ENCODE peak calls at places on chromosome 4, in five cellular contexts. W is right atrium auricular region, O is uterus, Z is hepatocyte, X is breast epithelium. P is an unnamed sample.

GRCh38 chr4:156560701-156561100 is 410.9 kb downstream of the PDGFC start:
- DNase-seq in W (no peak), Z (no peak), X (no peak), O (no peak), P (no peak)

GRCh38 chr4:107747748-107748486 is 27.9 kb upstream of the PAPSS1 start:
- DNase-seq in X (no peak), W (no peak), O (no peak), Z (no peak), P (no peak)

GRCh38 chr4:131526686-131527085 is 1622.4 kb upstream of the PCDH10 start:
- DNase-seq in Z (no peak), O (no peak), W (no peak), X (no peak), P (no peak)

GRCh38 chr4:97475621-97476020 is 667.7 kb downstream of the STPG2 start:
- DNase-seq in Z (no peak), W (no peak), O (no peak), X (no peak), P (no peak)

GRCh38 chr4:16607693-16608092 is 290.8 kb downstream of the LDB2 start:
- DNase-seq in W (no peak), X (no peak), O (no peak), Z (no peak), P (no peak)

GRCh38 chr4:57490520-57490919 is 380.3 kb upstream of the IGFBP7 start:
- DNase-seq in W (no peak), X (peak; percentile 65), O (no peak), Z (no peak), P (no peak)

GRCh38 chr4:128954941-128955340 is 138.4 kb downstream of the SCLT1 start:
- DNase-seq in Z (no peak), W (no peak), X (no peak), O (no peak), P (no peak)

GRCh38 chr4:108762559-108763225 is at the start of gene ETNPPL:
- DNase-seq in O (no peak), W (no peak), X (no peak), Z (peak; percentile 47), P (no peak)

GRCh38 chr4:732480-732879 is 26.8 kb downstream of the PCGF3 start:
- DNase-seq in O (no peak), X (no peak), W (no peak), Z (no peak), P (no peak)

GRCh38 chr4:21507439-21507838 is 441.1 kb downstream of the KCNIP4 start:
- DNase-seq in O (no peak), X (no peak), Z (no peak), W (no peak), P (peak; percentile 3)

GRCh38 chr4:139919513-139919912 is 234.5 kb downstream of the MAML3 start:
- DNase-seq in O (no peak), W (no peak), Z (no peak), X (no peak), P (no peak)

GRCh38 chr4:142563682-142564291 is 282.3 kb downstream of the INPP4B start:
- DNase-seq in W (no peak), Z (peak; percentile 34), O (no peak), X (no peak), P (peak; percentile 10)

GRCh38 chr4:39528056-39528465 is 822 bp upstream of the UGDH start:
- DNase-seq in X (peak; percentile 76), W (peak; percentile 90), Z (no peak), O (peak; percentile 83), P (peak; percentile 77)

GRCh38 chr4:40763228-40763716 is 13.5 kb downstream of the NSUN7 start:
- DNase-seq in X (no peak), W (no peak), Z (no peak), O (no peak), P (no peak)

GRCh38 chr4:66575024-66575696 is 904.9 kb upstream of the EPHA5 start:
- DNase-seq in Z (peak; percentile 84), X (no peak), W (no peak), O (no peak), P (peak; percentile 88)

GRCh38 chr4:23036921-23037495 is 344.3 kb downstream of the GBA3 start:
- DNase-seq in Z (no peak), W (no peak), O (no peak), X (no peak), P (no peak)

GRCh38 chr4:159009521-159009920 is 93.4 kb upstream of the RAPGEF2 start:
- DNase-seq in Z (no peak), O (no peak), X (no peak), W (no peak), P (no peak)

GRCh38 chr4:100169796-100170485 is 20.3 kb downstream of the DDIT4L start:
- DNase-seq in X (no peak), O (no peak), Z (peak; percentile 11), W (no peak), P (no peak)

GRCh38 chr4:186693159-186693815 is 30.4 kb downstream of the FAT1 start:
- DNase-seq in W (peak; percentile 85), X (no peak), O (no peak), Z (no peak), P (peak; percentile 91)

GRCh38 chr4:818106-818921 is 7.6 kb downstream of the CPLX1 start:
- DNase-seq in Z (no peak), O (no peak), X (no peak), W (no peak), P (no peak)

GRCh38 chr4:21304061-21304541 is 603.8 kb downstream of the PACRGL start:
- DNase-seq in W (no peak), Z (peak; percentile 58), X (no peak), O (no peak), P (no peak)

GRCh38 chr4:20252656-20253271 is 1.1 kb downstream of the SLIT2 start:
- DNase-seq in O (peak; percentile 38), W (no peak), Z (peak; percentile 37), X (peak; percentile 51), P (no peak)

GRCh38 chr4:156322592-156322991 is 368.9 kb upstream of the CTSO start:
- DNase-seq in Z (no peak), X (no peak), O (no peak), W (no peak), P (peak; percentile 33)

GRCh38 chr4:147794787-147795413 is 63.0 kb downstream of the ARHGAP10 start:
- DNase-seq in O (no peak), X (no peak), W (no peak), Z (no peak), P (no peak)

GRCh38 chr4:70544279-70544870 is 26.0 kb downstream of the AMTN start:
- DNase-seq in W (no peak), Z (peak; percentile 37), X (no peak), O (no peak), P (peak; percentile 20)
- TF ChIP-seq CTCF in W (no peak), Z (peak; percentile 54), X (no peak), O (no peak), P (peak; percentile 71)

DNA sequence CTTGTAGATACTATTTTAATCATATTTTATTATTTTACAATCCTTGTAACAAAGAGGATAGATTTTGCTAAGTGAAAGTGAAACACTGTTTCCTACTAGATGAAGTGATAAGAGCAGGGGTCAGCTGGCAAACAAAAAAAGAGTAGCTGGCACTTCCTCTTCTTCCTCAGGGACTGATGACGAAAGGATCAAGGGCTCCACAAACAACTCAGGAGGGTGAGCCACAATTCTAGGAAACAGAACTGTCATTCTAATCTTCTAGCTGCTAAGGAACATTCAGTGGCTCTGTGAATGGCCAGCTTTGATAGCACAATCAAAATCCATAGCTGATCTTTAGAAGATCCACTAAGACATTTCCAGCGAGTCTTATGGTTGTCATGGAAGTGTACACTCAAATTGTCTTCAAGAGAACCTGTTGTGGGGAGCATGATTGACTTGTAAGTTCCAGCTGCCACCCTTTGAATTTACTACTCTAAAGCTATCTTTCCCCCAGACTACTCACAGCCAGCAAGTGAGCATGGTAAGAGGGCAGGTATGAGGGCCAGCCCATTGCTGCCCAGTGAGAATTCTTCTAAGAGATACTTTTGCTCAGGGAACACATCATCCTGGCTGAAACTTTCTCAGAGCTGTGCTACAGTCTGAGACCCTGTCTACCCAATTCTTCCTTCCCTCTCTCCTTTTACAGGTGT is 275.7 kb upstream of the RASGEF1B start:
- DNase-seq in O (no peak), Z (no peak), W (no peak), X (no peak), P (no peak)
- H3K27ac ChIP-seq in O (no peak overlapping the region), Z (no peak overlapping the region), W (no peak overlapping the region), X (no peak overlapping the region), P (no peak overlapping the region)

DNA sequence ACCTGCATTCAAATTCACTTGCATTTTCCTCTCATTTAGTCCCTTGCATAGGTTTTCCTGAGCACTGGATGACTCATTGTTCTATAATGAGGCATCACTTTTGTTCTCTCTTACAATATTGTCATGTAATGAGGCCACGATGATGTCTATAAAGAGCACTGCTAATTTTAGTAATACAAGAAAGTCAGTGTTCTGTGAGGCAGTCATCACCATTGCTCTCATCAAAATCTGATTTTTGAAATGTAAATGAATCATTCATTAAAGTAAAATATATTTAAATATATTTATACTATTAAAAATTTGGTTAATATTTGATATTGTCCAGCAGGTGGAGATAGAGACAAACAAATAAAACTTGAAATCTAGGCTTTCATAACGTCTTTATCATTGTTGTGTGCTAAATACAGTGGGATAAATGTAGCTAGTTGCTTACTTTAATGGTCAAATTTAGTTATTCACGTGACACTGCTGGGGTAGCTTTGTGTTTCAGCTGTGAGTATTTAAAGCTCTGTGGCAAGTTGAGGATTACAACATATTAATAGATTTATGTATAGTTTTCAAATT is 15.4 kb downstream of the HMGB2 start:
- DNase-seq in Z (peak; percentile 26), X (no peak), O (no peak), W (no peak), P (peak; percentile 29)
- TF ChIP-seq CTCF in Z (peak; percentile 54), X (no peak), O (peak; percentile 17), W (peak; percentile 28), P (no peak)

GRCh38 chr4:80489798-80490197 is 154.3 kb downstream of the CFAP299 start:
- DNase-seq in O (no peak), X (no peak), W (no peak), Z (no peak), P (no peak)
- H3K27ac ChIP-seq in O (no peak overlapping the region), X (no peak overlapping the region), W (no peak overlapping the region), Z (no peak overlapping the region), P (no peak overlapping the region)

P was measured in RWPE1.